ENCODE peak calls at places on chromosomes 12 and 14, in seven cellular contexts. One of them, this sample, is unnamed.

GRCh38 chr12:4274960-4275868 is 1.7 kb downstream of the CCND2 start:
- DNase-seq in ELF-1: peak
- DNase-seq in H9: peak
- DNase-seq in ELR: no peak
- DNase-seq in iris pigment epithelial cell: peak
- DNase-seq in epithelial cell of esophagus: peak
- DNase-seq in lower lobe of right lung: no peak
- DNase-seq in this sample: no peak

GRCh38 chr14:76307786-76308780 is 67.9 kb upstream of the ESRRB start:
- DNase-seq in ELF-1: no peak
- DNase-seq in H9: no peak
- DNase-seq in ELR: peak
- DNase-seq in iris pigment epithelial cell: no peak
- DNase-seq in epithelial cell of esophagus: peak
- DNase-seq in lower lobe of right lung: no peak
- DNase-seq in this sample: no peak

GRCh38 chr12:67651380-67651695 is 2.8 kb downstream of the DYRK2 start:
- DNase-seq in ELF-1: no peak
- DNase-seq in H9: no peak
- DNase-seq in ELR: peak
- DNase-seq in iris pigment epithelial cell: peak
- DNase-seq in epithelial cell of esophagus: peak
- DNase-seq in lower lobe of right lung: no peak
- DNase-seq in this sample: peak

GRCh38 chr12:56590237-56590830 is 39.8 kb downstream of the BAZ2A start:
- DNase-seq in ELF-1: peak
- DNase-seq in H9: peak
- DNase-seq in ELR: peak
- DNase-seq in iris pigment epithelial cell: peak
- DNase-seq in epithelial cell of esophagus: peak
- DNase-seq in lower lobe of right lung: no peak
- DNase-seq in this sample: no peak

GRCh38 chr14:63178912-63179311 is 25.3 kb upstream of the RHOJ start:
- DNase-seq in ELF-1: no peak
- DNase-seq in H9: no peak
- DNase-seq in ELR: peak
- DNase-seq in iris pigment epithelial cell: peak
- DNase-seq in epithelial cell of esophagus: peak
- DNase-seq in lower lobe of right lung: no peak
- DNase-seq in this sample: no peak

GRCh38 chr14:24251880-24252288 is 9.5 kb upstream of the TINF2 start:
- DNase-seq in ELF-1: no peak
- DNase-seq in H9: no peak
- DNase-seq in ELR: peak
- DNase-seq in iris pigment epithelial cell: peak
- DNase-seq in epithelial cell of esophagus: peak
- DNase-seq in lower lobe of right lung: no peak
- DNase-seq in this sample: no peak

GRCh38 chr12:12349711-12350665 is at the start of gene MANSC1:
- DNase-seq in ELF-1: peak
- DNase-seq in H9: peak
- DNase-seq in ELR: peak
- DNase-seq in iris pigment epithelial cell: no peak
- DNase-seq in epithelial cell of esophagus: peak
- DNase-seq in lower lobe of right lung: peak
- DNase-seq in this sample: no peak

GRCh38 chr14:102164241-102164641 is 24.5 kb downstream of the WDR20 start:
- DNase-seq in ELF-1: no peak
- DNase-seq in H9: no peak
- DNase-seq in ELR: peak
- DNase-seq in iris pigment epithelial cell: peak
- DNase-seq in epithelial cell of esophagus: peak
- DNase-seq in lower lobe of right lung: no peak
- DNase-seq in this sample: peak

GRCh38 chr14:93347850-93348249 is 868 bp downstream of the COX8C start:
- DNase-seq in ELF-1: no peak
- DNase-seq in H9: no peak
- DNase-seq in ELR: no peak
- DNase-seq in iris pigment epithelial cell: no peak
- DNase-seq in epithelial cell of esophagus: no peak
- DNase-seq in lower lobe of right lung: no peak
- DNase-seq in this sample: peak

GRCh38 chr12:122079038-122079531 is 529 bp downstream of the MLXIP start:
- DNase-seq in ELF-1: peak
- DNase-seq in H9: peak
- DNase-seq in ELR: peak
- DNase-seq in iris pigment epithelial cell: no peak
- DNase-seq in epithelial cell of esophagus: peak
- DNase-seq in lower lobe of right lung: peak
- DNase-seq in this sample: peak

This sample was measured in fibroblast of villous mesenchyme.